ENCODE peak calls at places on chromosomes 4 and X, in nine cellular contexts. One of them, this sample, is unnamed.

GRCh38 chr4:119228406-119228805 is 15.9 kb downstream of the USP53 start:
- DNase-seq in A549: no peak
- DNase-seq in progenitor cell of endocrine pancreas: no peak
- DNase-seq in occipital lobe: no peak
- DNase-seq in DMS 273 treated with DMSO at 0.1 percent for 48 hours: no peak
- DNase-seq in GM06990: no peak
- DNase-seq in NCI-H1092: no peak
- DNase-seq in effector CD4-positive, alpha-beta T cell: no peak
- DNase-seq in nephron progenitor cell: no peak
- DNase-seq in this sample: no peak

GRCh38 chr4:67234296-67234695 is 311.0 kb downstream of the CENPC start:
- DNase-seq in A549: no peak
- DNase-seq in progenitor cell of endocrine pancreas: no peak
- DNase-seq in occipital lobe: no peak
- DNase-seq in DMS 273 treated with DMSO at 0.1 percent for 48 hours: no peak
- DNase-seq in GM06990: no peak
- DNase-seq in NCI-H1092: no peak
- DNase-seq in effector CD4-positive, alpha-beta T cell: no peak
- DNase-seq in nephron progenitor cell: no peak
- DNase-seq in this sample: no peak

GRCh38 chrX:121851033-121851432 is 803.6 kb downstream of the GLUD2 start:
- DNase-seq in A549: no peak
- DNase-seq in progenitor cell of endocrine pancreas: no peak
- DNase-seq in occipital lobe: no peak
- DNase-seq in DMS 273 treated with DMSO at 0.1 percent for 48 hours: no peak
- DNase-seq in GM06990: no peak
- DNase-seq in NCI-H1092: no peak
- DNase-seq in effector CD4-positive, alpha-beta T cell: no peak
- DNase-seq in nephron progenitor cell: no peak
- DNase-seq in this sample: no peak

GRCh38 chr4:165709526-165709925 is 163.5 kb upstream of the TLL1 start:
- DNase-seq in A549: no peak
- DNase-seq in progenitor cell of endocrine pancreas: no peak
- DNase-seq in occipital lobe: no peak
- DNase-seq in DMS 273 treated with DMSO at 0.1 percent for 48 hours: no peak
- DNase-seq in GM06990: no peak
- DNase-seq in NCI-H1092: no peak
- DNase-seq in effector CD4-positive, alpha-beta T cell: no peak
- DNase-seq in nephron progenitor cell: no peak
- DNase-seq in this sample: no peak

GRCh38 chr4:48780867-48781219 is 764 bp upstream of the FRYL start:
- DNase-seq in A549: no peak
- DNase-seq in progenitor cell of endocrine pancreas: no peak
- DNase-seq in occipital lobe: no peak
- DNase-seq in DMS 273 treated with DMSO at 0.1 percent for 48 hours: no peak
- DNase-seq in GM06990: no peak
- DNase-seq in NCI-H1092: no peak
- DNase-seq in effector CD4-positive, alpha-beta T cell: peak
- DNase-seq in nephron progenitor cell: no peak
- DNase-seq in this sample: peak

GRCh38 chr4:89482248-89482647 is 174.6 kb upstream of the GPRIN3 start:
- DNase-seq in A549: peak
- DNase-seq in progenitor cell of endocrine pancreas: no peak
- DNase-seq in occipital lobe: no peak
- DNase-seq in DMS 273 treated with DMSO at 0.1 percent for 48 hours: no peak
- DNase-seq in GM06990: no peak
- DNase-seq in NCI-H1092: peak
- DNase-seq in effector CD4-positive, alpha-beta T cell: no peak
- DNase-seq in nephron progenitor cell: no peak
- DNase-seq in this sample: no peak

GRCh38 chr4:125398263-125398662 is 83.5 kb downstream of the FAT4 start:
- DNase-seq in A549: no peak
- DNase-seq in progenitor cell of endocrine pancreas: no peak
- DNase-seq in occipital lobe: no peak
- DNase-seq in DMS 273 treated with DMSO at 0.1 percent for 48 hours: no peak
- DNase-seq in GM06990: no peak
- DNase-seq in NCI-H1092: no peak
- DNase-seq in effector CD4-positive, alpha-beta T cell: no peak
- DNase-seq in nephron progenitor cell: no peak
- DNase-seq in this sample: no peak

GRCh38 chr4:120692964-120693363 is 229.6 kb downstream of the PRDM5 start:
- DNase-seq in A549: peak
- DNase-seq in progenitor cell of endocrine pancreas: no peak
- DNase-seq in occipital lobe: no peak
- DNase-seq in DMS 273 treated with DMSO at 0.1 percent for 48 hours: no peak
- DNase-seq in GM06990: no peak
- DNase-seq in NCI-H1092: no peak
- DNase-seq in effector CD4-positive, alpha-beta T cell: no peak
- DNase-seq in nephron progenitor cell: no peak
- DNase-seq in this sample: peak

GRCh38 chrX:147912093-147912801 is 528 bp downstream of the FMR1 start:
- DNase-seq in A549: peak
- DNase-seq in progenitor cell of endocrine pancreas: peak
- DNase-seq in occipital lobe: peak
- DNase-seq in DMS 273 treated with DMSO at 0.1 percent for 48 hours: no peak
- DNase-seq in GM06990: peak
- DNase-seq in NCI-H1092: peak
- DNase-seq in effector CD4-positive, alpha-beta T cell: peak
- DNase-seq in nephron progenitor cell: peak
- DNase-seq in this sample: peak

GRCh38 chr4:141898336-141898735 is 262.0 kb downstream of the IL15 start:
- DNase-seq in A549: no peak
- DNase-seq in progenitor cell of endocrine pancreas: no peak
- DNase-seq in occipital lobe: no peak
- DNase-seq in DMS 273 treated with DMSO at 0.1 percent for 48 hours: no peak
- DNase-seq in GM06990: no peak
- DNase-seq in NCI-H1092: no peak
- DNase-seq in effector CD4-positive, alpha-beta T cell: no peak
- DNase-seq in nephron progenitor cell: no peak
- DNase-seq in this sample: no peak

GRCh38 chr4:54229631-54230478 is 762 bp downstream of the PDGFRA start:
- DNase-seq in A549: no peak
- DNase-seq in progenitor cell of endocrine pancreas: peak
- DNase-seq in occipital lobe: no peak
- DNase-seq in DMS 273 treated with DMSO at 0.1 percent for 48 hours: no peak
- DNase-seq in GM06990: no peak
- DNase-seq in NCI-H1092: no peak
- DNase-seq in effector CD4-positive, alpha-beta T cell: no peak
- DNase-seq in nephron progenitor cell: peak
- DNase-seq in this sample: no peak

GRCh38 chrX:43655961-43656494 is at the start of gene MAOA:
- DNase-seq in A549: no peak
- DNase-seq in progenitor cell of endocrine pancreas: no peak
- DNase-seq in occipital lobe: peak
- DNase-seq in DMS 273 treated with DMSO at 0.1 percent for 48 hours: no peak
- DNase-seq in GM06990: no peak
- DNase-seq in NCI-H1092: no peak
- DNase-seq in effector CD4-positive, alpha-beta T cell: no peak
- DNase-seq in nephron progenitor cell: peak
- DNase-seq in this sample: peak